ENCODE peak calls at places on chromosome 2, in eight cellular contexts. One of them, this sample, is unnamed.

GRCh38 chr2:73770725-73771124 is 9.2 kb downstream of the DUSP11 start:
- DNase-seq in SJSA1: no peak
- DNase-seq in GM12865: no peak
- DNase-seq in A549: no peak
- DNase-seq in HFF-Myc: no peak
- DNase-seq in adrenal gland: no peak
- DNase-seq in activated naive CD8-positive, alpha-beta T cell treated with anti-CD3 and anti-CD28 coated beads, Interleukin-2, amount 10 ng/mL, durations not matched to agents 7 days and 5 days: no peak
- DNase-seq in cerebellum: no peak
- DNase-seq in this sample: no peak

GRCh38 chr2:239322414-239323086 is 78.3 kb downstream of the HDAC4 start:
- DNase-seq in cerebellum: no peak
- DNase-seq in HFF-Myc: peak
- DNase-seq in A549: no peak
- DNase-seq in SJSA1: peak
- DNase-seq in GM12865: no peak
- DNase-seq in activated naive CD8-positive, alpha-beta T cell treated with anti-CD3 and anti-CD28 coated beads, Interleukin-2, amount 10 ng/mL, durations not matched to agents 7 days and 5 days: peak
- DNase-seq in adrenal gland: peak
- DNase-seq in this sample: no peak

GRCh38 chr2:29295843-29296242 is 180.6 kb downstream of the CLIP4 start:
- DNase-seq in A549: peak
- DNase-seq in GM12865: peak
- DNase-seq in HFF-Myc: no peak
- DNase-seq in SJSA1: no peak
- DNase-seq in adrenal gland: no peak
- DNase-seq in cerebellum: peak
- DNase-seq in activated naive CD8-positive, alpha-beta T cell treated with anti-CD3 and anti-CD28 coated beads, Interleukin-2, amount 10 ng/mL, durations not matched to agents 7 days and 5 days: no peak
- DNase-seq in this sample: peak

GRCh38 chr2:98561902-98562695 is 46.2 kb downstream of the COA5 start:
- DNase-seq in A549: no peak
- DNase-seq in cerebellum: no peak
- DNase-seq in SJSA1: no peak
- DNase-seq in GM12865: no peak
- DNase-seq in activated naive CD8-positive, alpha-beta T cell treated with anti-CD3 and anti-CD28 coated beads, Interleukin-2, amount 10 ng/mL, durations not matched to agents 7 days and 5 days: no peak
- DNase-seq in HFF-Myc: no peak
- DNase-seq in adrenal gland: peak
- DNase-seq in this sample: no peak

GRCh38 chr2:169895294-169895985 is 68.2 kb downstream of the UBR3 start:
- DNase-seq in SJSA1: no peak
- DNase-seq in cerebellum: no peak
- DNase-seq in adrenal gland: no peak
- DNase-seq in A549: peak
- DNase-seq in HFF-Myc: no peak
- DNase-seq in GM12865: no peak
- DNase-seq in activated naive CD8-positive, alpha-beta T cell treated with anti-CD3 and anti-CD28 coated beads, Interleukin-2, amount 10 ng/mL, durations not matched to agents 7 days and 5 days: no peak
- DNase-seq in this sample: peak

GRCh38 chr2:235923859-235924674 is 244.1 kb downstream of the GBX2 start:
- DNase-seq in HFF-Myc: no peak
- DNase-seq in adrenal gland: no peak
- DNase-seq in cerebellum: no peak
- DNase-seq in A549: no peak
- DNase-seq in activated naive CD8-positive, alpha-beta T cell treated with anti-CD3 and anti-CD28 coated beads, Interleukin-2, amount 10 ng/mL, durations not matched to agents 7 days and 5 days: no peak
- DNase-seq in GM12865: no peak
- DNase-seq in SJSA1: no peak
- DNase-seq in this sample: no peak

GRCh38 chr2:201661366-201661765 is 18.1 kb upstream of the TMEM237 start:
- DNase-seq in GM12865: no peak
- DNase-seq in HFF-Myc: no peak
- DNase-seq in activated naive CD8-positive, alpha-beta T cell treated with anti-CD3 and anti-CD28 coated beads, Interleukin-2, amount 10 ng/mL, durations not matched to agents 7 days and 5 days: no peak
- DNase-seq in SJSA1: no peak
- DNase-seq in cerebellum: no peak
- DNase-seq in A549: no peak
- DNase-seq in adrenal gland: no peak
- DNase-seq in this sample: no peak

GRCh38 chr2:177147093-177147694 is 65.4 kb upstream of the HNRNPA3 start:
- DNase-seq in activated naive CD8-positive, alpha-beta T cell treated with anti-CD3 and anti-CD28 coated beads, Interleukin-2, amount 10 ng/mL, durations not matched to agents 7 days and 5 days: no peak
- DNase-seq in adrenal gland: no peak
- DNase-seq in A549: peak
- DNase-seq in GM12865: peak
- DNase-seq in SJSA1: peak
- DNase-seq in HFF-Myc: no peak
- DNase-seq in cerebellum: peak
- DNase-seq in this sample: peak

GRCh38 chr2:239984431-239985194 is 40.5 kb downstream of the NDUFA10 start:
- DNase-seq in GM12865: no peak
- DNase-seq in SJSA1: no peak
- DNase-seq in HFF-Myc: no peak
- DNase-seq in cerebellum: no peak
- DNase-seq in activated naive CD8-positive, alpha-beta T cell treated with anti-CD3 and anti-CD28 coated beads, Interleukin-2, amount 10 ng/mL, durations not matched to agents 7 days and 5 days: no peak
- DNase-seq in adrenal gland: no peak
- DNase-seq in A549: no peak
- DNase-seq in this sample: no peak

GRCh38 chr2:5042666-5043440 is 649.3 kb upstream of the SOX11 start:
- DNase-seq in HFF-Myc: no peak
- DNase-seq in GM12865: no peak
- DNase-seq in activated naive CD8-positive, alpha-beta T cell treated with anti-CD3 and anti-CD28 coated beads, Interleukin-2, amount 10 ng/mL, durations not matched to agents 7 days and 5 days: no peak
- DNase-seq in A549: no peak
- DNase-seq in cerebellum: no peak
- DNase-seq in adrenal gland: no peak
- DNase-seq in SJSA1: no peak
- DNase-seq in this sample: no peak

GRCh38 chr2:135960598-135961551 is 24.6 kb downstream of the DARS1 start:
- DNase-seq in SJSA1: peak
- DNase-seq in GM12865: no peak
- DNase-seq in cerebellum: peak
- DNase-seq in A549: no peak
- DNase-seq in adrenal gland: no peak
- DNase-seq in activated naive CD8-positive, alpha-beta T cell treated with anti-CD3 and anti-CD28 coated beads, Interleukin-2, amount 10 ng/mL, durations not matched to agents 7 days and 5 days: no peak
- DNase-seq in HFF-Myc: no peak
- DNase-seq in this sample: no peak

This sample was measured in NCI-H460.